ENCODE peak calls at places on chromosome 14, in four cellular contexts. A, D, C and P are unnamed samples.

GRCh38 chr14:32542507-32542906 is 213.4 kb downstream of the AKAP6 start:
- DNase-seq in A (no peak), D (no peak), C (peak; percentile 48), P (no peak)

GRCh38 chr14:80946187-80946586 is 4.6 kb upstream of the CEP128 start:
- DNase-seq in A (no peak), D (no peak), C (no peak), P (no peak)

GRCh38 chr14:22852940-22853767 is 16.8 kb downstream of the MMP14 start:
- DNase-seq in A (peak; percentile 96), D (peak; percentile 89), C (peak; percentile 91), P (peak; percentile 93)

GRCh38 chr14:68470361-68470760 is 322.5 kb downstream of the ZFP36L1 start:
- DNase-seq in A (no peak), D (no peak), C (no peak), P (no peak)

GRCh38 chr14:29553427-29553826 is 374.2 kb downstream of the PRKD1 start:
- DNase-seq in A (no peak), D (no peak), C (no peak), P (no peak)

GRCh38 chr14:80522936-80523335 is 311.6 kb upstream of the DIO2 start:
- DNase-seq in A (no peak), D (peak; percentile 6), C (no peak), P (peak; percentile 10)

GRCh38 chr14:58100735-58101368 is 51.2 kb downstream of the ARMH4 start:
- DNase-seq in A (no peak), D (peak; percentile 81), C (no peak), P (no peak)

GRCh38 chr14:36068777-36069534 is 107.6 kb downstream of the PTCSC3 start:
- DNase-seq in A (no peak), D (peak; percentile 26), C (no peak), P (peak; percentile 53)

GRCh38 chr14:100105357-100106169 is 40.3 kb downstream of the EVL start:
- DNase-seq in A (peak; percentile 67), D (no peak), C (no peak), P (no peak)

GRCh38 chr14:32564591-32564990 is 235.5 kb downstream of the AKAP6 start:
- DNase-seq in A (no peak), D (peak; percentile 55), C (peak; percentile 31), P (peak; percentile 56)

GRCh38 chr14:35855886-35856481 is 29.8 kb downstream of the BRMS1L start:
- DNase-seq in A (no peak), D (no peak), C (peak; percentile 90), P (no peak)

GRCh38 chr14:56894591-56894991 is 84.3 kb upstream of the OTX2 start:
- DNase-seq in A (no peak), D (no peak), C (no peak), P (no peak)

GRCh38 chr14:81275305-81275950 is 54.7 kb upstream of the GTF2A1 start:
- DNase-seq in A (no peak), D (no peak), C (no peak), P (no peak)

GRCh38 chr14:103021817-103022668 is 35.3 kb downstream of the CDC42BPB start:
- DNase-seq in A (no peak), D (peak; percentile 31), C (no peak), P (peak; percentile 54)

GRCh38 chr14:53963491-53964227 is 7.0 kb upstream of the BMP4 start:
- DNase-seq in A (no peak), D (peak; percentile 40), C (no peak), P (peak; percentile 51)

GRCh38 chr14:104706733-104707628 is 17.0 kb upstream of the ADSS1 start:
- DNase-seq in A (no peak), D (peak; percentile 50), C (no peak), P (no peak)

GRCh38 chr14:50018236-50019210 is 97.8 kb downstream of the VCPKMT start:
- DNase-seq in A (no peak), D (peak; percentile 29), C (no peak), P (no peak)

GRCh38 chr14:21098892-21099595 is 589 bp upstream of the ZNF219 start:
- DNase-seq in A (peak; percentile 40), D (no peak), C (no peak), P (no peak)

GRCh38 chr14:21101802-21102413 is 1.0 kb downstream of the TMEM253 start:
- DNase-seq in A (peak; percentile 66), D (no peak), C (no peak), P (no peak)

GRCh38 chr14:21099596-21099985 is 1.1 kb upstream of the ZNF219 start:
- DNase-seq in A (no peak), D (no peak), C (no peak), P (no peak)

GRCh38 chr14:21102472-21103164 is 1.8 kb downstream of the TMEM253 start:
- DNase-seq in A (peak; percentile 66), D (no peak), C (no peak), P (no peak)

DNA sequence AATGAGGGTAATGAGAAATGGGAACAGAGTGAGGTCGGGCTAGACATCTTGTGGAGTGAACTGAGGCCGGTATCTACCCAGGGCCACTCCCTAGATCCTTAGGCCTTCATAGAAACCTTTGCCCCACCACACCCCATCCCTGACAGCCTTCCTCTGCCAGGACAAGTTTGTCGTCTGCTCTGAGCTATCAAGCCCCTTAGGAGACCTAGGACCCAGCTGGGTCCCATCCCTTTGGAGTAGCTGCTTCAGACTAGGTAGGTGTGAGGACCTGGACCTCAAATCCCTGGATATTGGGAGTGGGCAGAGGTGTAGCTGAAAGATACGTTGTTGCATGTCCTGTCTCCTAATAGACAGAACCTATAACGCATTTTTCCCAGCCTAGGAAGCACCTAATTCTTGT is at the start of gene TMEM253:
- DNase-seq in A (peak; percentile 58), D (no peak), C (no peak), P (no peak)
- H3K4me3 ChIP-seq in A (no peak within 1 kb of the TSS), D (no peak within 1 kb of the TSS), C (no peak within 1 kb of the TSS), P (no peak within 1 kb of the TSS)

DNA sequence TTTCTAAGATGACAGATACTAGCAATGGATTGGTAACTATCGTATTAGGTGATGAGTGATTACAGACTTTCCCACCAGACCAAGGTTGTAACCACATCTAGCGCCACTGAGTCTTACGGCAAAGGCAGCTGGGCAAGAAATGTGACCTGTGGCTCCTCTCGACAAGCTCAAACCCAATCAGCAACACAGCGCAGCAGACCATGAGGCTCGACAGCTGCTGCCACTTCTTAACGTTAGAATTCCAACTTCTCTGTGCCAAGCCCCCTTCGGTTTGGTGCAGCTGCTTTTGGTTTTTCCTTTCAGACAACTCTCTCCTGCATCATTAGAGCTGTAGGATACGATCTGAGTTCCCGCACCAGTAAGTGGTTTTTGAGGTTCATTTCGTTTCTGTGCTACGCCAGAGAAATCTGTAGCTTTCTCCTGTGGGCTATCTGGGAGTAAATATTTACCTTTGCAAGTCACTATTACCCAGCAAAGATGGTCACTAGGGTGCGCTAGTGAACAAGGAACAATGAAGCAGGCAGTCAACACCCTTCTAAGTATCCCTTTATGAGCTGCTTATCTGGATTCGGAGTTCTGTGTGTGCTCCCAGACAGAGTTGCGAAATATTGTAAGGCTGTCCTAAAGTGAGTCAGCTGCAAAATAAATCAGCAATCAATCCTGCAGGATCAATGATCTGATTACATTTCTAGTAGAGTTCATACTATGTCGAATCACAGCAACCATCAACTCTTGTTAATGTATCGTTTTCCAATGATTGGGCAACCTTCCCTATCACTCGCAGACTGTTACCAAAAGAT is 133.8 kb downstream of the KCNK10 start:
- DNase-seq in A (no peak), D (peak; percentile 87), C (peak; percentile 85), P (peak; percentile 93)
- H3K4me3 ChIP-seq in A (no peak overlapping the region), D (no peak overlapping the region), C (no peak overlapping the region), P (peak overlapping the region; percentile 12)

GRCh38 chr14:89912667-89913211 is 41.8 kb downstream of the EFCAB11 start:
- DNase-seq in A (no peak), D (peak; percentile 96), C (no peak), P (peak; percentile 97)
- H3K4me3 ChIP-seq in A (no peak overlapping the region), D (no peak overlapping the region), C (no peak overlapping the region), P (no peak overlapping the region)

GRCh38 chr14:95679995-95680735 is 6.1 kb upstream of the TCL1B start:
- DNase-seq in A (peak; percentile 32), D (no peak), C (peak; percentile 45), P (no peak)

GRCh38 chr14:95681153-95681552 is 5.1 kb upstream of the TCL1B start:
- DNase-seq in A (peak; percentile 18), D (no peak), C (no peak), P (no peak)

GRCh38 chr14:95685978-95686922 is at the start of gene TCL1B:
- DNase-seq in A (peak; percentile 69), D (no peak), C (no peak), P (no peak)

GRCh38 chr14:95686935-95687334 is 709 bp downstream of the TCL1B start:
- DNase-seq in A (no peak), D (no peak), C (no peak), P (no peak)

DNA sequence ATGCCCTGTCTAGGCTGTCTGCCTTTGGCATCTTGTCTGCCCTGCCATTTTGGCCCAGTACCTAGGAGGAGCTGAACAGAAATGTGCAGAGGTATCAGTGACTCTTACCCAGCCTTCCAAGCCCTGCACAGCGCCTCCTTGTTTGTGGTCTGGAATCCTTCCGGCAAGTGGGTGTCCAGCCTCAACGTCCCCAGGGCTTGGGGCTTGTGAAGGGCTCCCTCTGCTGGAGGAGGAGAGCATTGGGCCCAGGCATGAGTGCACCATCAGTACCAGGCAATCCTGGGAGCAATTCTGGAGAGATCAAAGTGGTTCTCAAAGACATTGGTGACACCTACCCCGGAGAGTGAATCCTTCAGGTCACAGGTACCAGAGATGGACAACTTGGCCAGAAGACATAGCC is 2.4 kb upstream of the TCL1B start:
- DNase-seq in A (peak; percentile 72), D (no peak), C (peak; percentile 65), P (no peak)
- H3K4me3 ChIP-seq in A (no peak overlapping the region), D (no peak overlapping the region), C (no peak overlapping the region), P (no peak overlapping the region)

GRCh38 chr14:79011091-79011919 is 841.1 kb downstream of the NRXN3 start:
- DNase-seq in A (no peak), D (peak; percentile 62), C (peak; percentile 45), P (peak; percentile 91)
- H3K4me3 ChIP-seq in A (no peak overlapping the region), D (no peak overlapping the region), C (no peak overlapping the region), P (no peak overlapping the region)

DNA sequence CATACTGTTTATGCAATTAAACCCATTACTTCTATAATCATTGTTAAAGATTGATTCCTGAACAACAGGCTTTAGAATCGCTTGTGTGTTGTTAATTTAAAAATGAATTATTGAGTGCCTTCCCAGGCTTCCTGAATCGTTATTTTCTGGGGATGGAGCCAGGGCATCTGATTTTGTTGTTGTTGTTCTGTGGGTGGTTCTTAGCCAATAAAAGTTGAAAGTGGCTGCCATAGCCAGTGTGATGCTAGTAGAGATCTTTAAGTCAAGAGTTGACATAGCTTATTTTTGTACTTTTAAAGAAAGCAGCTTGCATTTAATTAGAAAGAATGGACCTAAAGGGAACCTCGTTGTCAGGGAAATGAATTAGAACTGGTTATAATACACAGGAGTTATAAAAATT is 6.4 kb downstream of the GOLGA5 start:
- DNase-seq in A (no peak), D (no peak), C (no peak), P (no peak)
- H3K4me3 ChIP-seq in A (no peak overlapping the region), D (no peak overlapping the region), C (no peak overlapping the region), P (no peak overlapping the region)